ENCODE peak calls at places on chromosomes 4 and X, in six cellular contexts. B, C, S, I, X and U are unnamed samples.

GRCh38 chr4:91302120-91302519 is 1001.6 kb upstream of the GRID2 start:
- DNase-seq in B (no peak), S (no peak), I (no peak), X (no peak), C (no peak), U (no peak)

GRCh38 chr4:169024762-169025161 is 14.7 kb upstream of the CBR4 start:
- DNase-seq in S (peak; percentile 72), I (no peak), C (no peak), X (peak; percentile 74), B (no peak), U (peak; percentile 9)

GRCh38 chrX:10597871-10598270 is 22.5 kb downstream of the MID1 start:
- DNase-seq in B (no peak), X (peak; percentile 61), S (peak; percentile 44), I (no peak), C (no peak), U (peak; percentile 56)

GRCh38 chrX:110409925-110410324 is 51.3 kb downstream of the RTL9 start:
- DNase-seq in C (peak; percentile 28), B (no peak), X (no peak), I (no peak), S (no peak), U (no peak)

GRCh38 chr4:161762796-161763195 is 401.0 kb downstream of the FSTL5 start:
- DNase-seq in X (peak; percentile 51), S (peak; percentile 27), C (no peak), I (no peak), B (no peak), U (no peak)

GRCh38 chr4:56086073-56086521 is 137.4 kb downstream of the CEP135 start:
- DNase-seq in B (no peak), S (peak; percentile 41), I (no peak), X (no peak), C (no peak), U (no peak)

GRCh38 chr4:6905501-6905900 is 4.1 kb upstream of the TBC1D14 start:
- DNase-seq in I (no peak), S (no peak), B (no peak), C (no peak), X (no peak), U (no peak)

GRCh38 chrX:134695999-134696398 is 37.7 kb upstream of the PLAC1 start:
- DNase-seq in I (no peak), X (peak; percentile 61), S (peak; percentile 38), B (no peak), C (no peak), U (no peak)

GRCh38 chr4:184267673-184268573 is 50.2 kb upstream of the ENPP6 start:
- DNase-seq in C (peak; percentile 81), S (peak; percentile 88), X (peak; percentile 94), I (peak; percentile 44), B (no peak), U (peak; percentile 37)

GRCh38 chrX:13581554-13581953 is 12.2 kb downstream of the EGFL6 start:
- DNase-seq in I (no peak), S (peak; percentile 20), B (no peak), X (peak; percentile 0), C (no peak), U (no peak)

GRCh38 chrX:38820751-38821150 is 19.5 kb downstream of the MID1IP1 start:
- DNase-seq in X (no peak), B (no peak), S (no peak), I (no peak), C (no peak), U (peak; percentile 13)

GRCh38 chrX:7574325-7574724 is 268.6 kb upstream of the VCX start:
- DNase-seq in S (no peak), C (no peak), I (no peak), B (no peak), X (peak; percentile 0), U (no peak)

GRCh38 chrX:134530845-134531244 is 70.9 kb downstream of the HPRT1 start:
- DNase-seq in I (no peak), S (no peak), B (no peak), X (no peak), C (no peak), U (no peak)

GRCh38 chrX:136196691-136197155 is 49.4 kb downstream of the FHL1 start:
- DNase-seq in S (no peak), I (no peak), X (no peak), B (no peak), C (no peak), U (no peak)

GRCh38 chrX:30301977-30302376 is 7.2 kb downstream of the NR0B1 start:
- DNase-seq in I (no peak), X (peak; percentile 22), C (no peak), B (no peak), S (peak; percentile 35), U (no peak)

GRCh38 chrX:110170029-110170428 is 147.9 kb downstream of the AMMECR1 start:
- DNase-seq in C (no peak), X (no peak), B (no peak), S (no peak), I (no peak), U (no peak)

GRCh38 chr4:67809502-67809901 is 55.3 kb upstream of the GNRHR start:
- DNase-seq in X (no peak), B (no peak), I (no peak), S (no peak), C (no peak), U (no peak)

GRCh38 chrX:120485562-120486520 is 16.7 kb upstream of the LAMP2 start:
- DNase-seq in C (peak; percentile 47), B (peak; percentile 72), I (peak; percentile 39), X (peak; percentile 85), S (peak; percentile 89), U (peak; percentile 70)

GRCh38 chrX:135974279-135974856 is 580 bp upstream of the MMGT1 start:
- DNase-seq in X (peak; percentile 73), B (peak; percentile 74), I (peak; percentile 74), C (peak; percentile 57), S (peak; percentile 86), U (peak; percentile 58)

GRCh38 chr4:67746797-67747495 is 7.2 kb downstream of the GNRHR start:
- DNase-seq in B (no peak), C (peak; percentile 5), X (peak; percentile 56), I (no peak), S (peak; percentile 56), U (no peak)

GRCh38 chr4:167883271-167883670 is 209.1 kb upstream of the ANXA10 start:
- DNase-seq in B (no peak), I (no peak), S (no peak), X (no peak), C (no peak), U (no peak)

GRCh38 chr4:15068298-15068697 is 66.0 kb downstream of the CPEB2 start:
- DNase-seq in I (no peak), B (no peak), C (no peak), X (no peak), S (no peak), U (no peak)